ENCODE peak calls at places on chromosomes 12 and 14, in seven cellular contexts. V is activated CD8-positive, alpha-beta memory T cell treated with anti-CD3 and anti-CD28 coated beads for 24 hours; D is epithelial cell of esophagus; A is uterus; L is activated CD4-positive, alpha-beta T cell treated with anti-CD3 and anti-CD28 coated beads, Interleukin-2, amount 50 U/mL, for 24 hours; Z is NCI-H748 treated with DMSO at 0.1 percent for 48 hours; N is CD4-positive, CD25-positive, alpha-beta regulatory T cell. I is an unnamed sample.
A peak's percentile ranks its signal among the peaks of the same experiment; 100 is the strongest.

GRCh38 chr12:121579981-121580868 is 598 bp downstream of the KDM2B start:
- DNase-seq in V (peak; percentile 86), A (peak; percentile 64), Z (peak; percentile 62), N (peak; percentile 84), L (peak; percentile 59), D (peak; percentile 56), I (no peak)

GRCh38 chr12:4230526-4230925 is 43.0 kb upstream of the CCND2 start:
- DNase-seq in N (no peak), L (no peak), Z (no peak), A (no peak), V (peak; percentile 21), D (no peak), I (no peak)

GRCh38 chr12:86838709-86839108 is 582.5 kb upstream of the MGAT4C start:
- DNase-seq in V (no peak), A (no peak), Z (no peak), D (no peak), L (no peak), N (no peak), I (no peak)

GRCh38 chr12:123071401-123072304 is 79.2 kb downstream of the PITPNM2 start:
- DNase-seq in Z (no peak), L (no peak), N (no peak), A (peak; percentile 67), D (no peak), V (no peak), I (no peak)

GRCh38 chr14:76780875-76781647 is 19.8 kb downstream of the VASH1 start:
- DNase-seq in D (no peak), Z (no peak), A (no peak), N (no peak), V (peak; percentile 49), L (no peak), I (no peak)

GRCh38 chr12:127340381-127340780 is 926.6 kb upstream of the TMEM132C start:
- DNase-seq in D (no peak), N (no peak), A (no peak), L (no peak), Z (no peak), V (no peak), I (no peak)

GRCh38 chr14:52271538-52271937 is 4.0 kb downstream of the PTGDR start:
- DNase-seq in D (no peak), N (no peak), V (no peak), L (no peak), Z (no peak), A (no peak), I (no peak)

GRCh38 chr14:27411021-27411420 is 813.2 kb upstream of the NOVA1 start:
- DNase-seq in L (no peak), Z (no peak), D (no peak), N (no peak), A (no peak), V (no peak), I (no peak)

GRCh38 chr12:130449291-130449690 is 111.6 kb downstream of the PIWIL1 start:
- DNase-seq in Z (no peak), N (no peak), V (no peak), A (no peak), L (no peak), D (no peak), I (no peak)

GRCh38 chr14:92841930-92842329 is 47.8 kb downstream of the GOLGA5 start:
- DNase-seq in A (no peak), D (no peak), Z (no peak), L (no peak), V (no peak), N (peak; percentile 54), I (no peak)

GRCh38 chr12:48803693-48804092 is 14.6 kb upstream of the CACNB3 start:
- DNase-seq in Z (no peak), N (peak; percentile 19), L (no peak), V (no peak), D (no peak), A (no peak), I (no peak)

GRCh38 chr12:124525455-124525854 is 42.0 kb downstream of the NCOR2 start:
- DNase-seq in A (no peak), Z (no peak), D (no peak), L (no peak), N (no peak), V (no peak), I (no peak)

GRCh38 chr12:53596920-53597363 is 29.2 kb downstream of the ATF7 start:
- DNase-seq in A (no peak), N (no peak), V (no peak), L (no peak), D (no peak), Z (no peak), I (peak; percentile 13)

GRCh38 chr14:77556946-77557345 is 58.3 kb upstream of the ISM2 start:
- DNase-seq in D (no peak), A (no peak), N (no peak), Z (no peak), V (no peak), L (no peak), I (no peak)

GRCh38 chr14:95897280-95897679 is 20.6 kb downstream of the TUNAR start:
- DNase-seq in Z (no peak), L (no peak), N (no peak), A (no peak), D (no peak), V (no peak), I (no peak)

GRCh38 chr12:88188180-88188579 is 46.1 kb downstream of the TMTC3 start:
- DNase-seq in Z (no peak), N (no peak), V (no peak), A (no peak), D (peak; percentile 40), L (no peak), I (no peak)

GRCh38 chr14:52399886-52400599 is 85.9 kb downstream of the PTGER2 start:
- DNase-seq in A (no peak), V (no peak), N (no peak), L (no peak), Z (no peak), D (peak; percentile 7), I (no peak)

GRCh38 chr14:98171654-98172053 is 1100.3 kb downstream of the BCL11B start:
- DNase-seq in L (no peak), Z (no peak), D (no peak), V (peak; percentile 73), N (no peak), A (no peak), I (no peak)

GRCh38 chr12:19915392-19916192 is 452.7 kb upstream of the PDE3A start:
- DNase-seq in V (no peak), A (no peak), N (no peak), L (no peak), D (peak; percentile 28), Z (peak; percentile 95), I (peak; percentile 47)

GRCh38 chr12:71070416-71071155 is 87.2 kb downstream of the TSPAN8 start:
- DNase-seq in Z (no peak), A (no peak), L (no peak), N (no peak), V (no peak), D (no peak), I (no peak)

GRCh38 chr12:103312742-103313354 is 182.9 kb downstream of the C12orf42 start:
- DNase-seq in Z (no peak), N (no peak), D (no peak), V (no peak), A (no peak), L (no peak), I (no peak)

GRCh38 chr12:123897221-123897620 is 75.4 kb downstream of the CCDC92 start:
- DNase-seq in L (no peak), V (no peak), A (no peak), D (peak; percentile 69), N (no peak), Z (no peak), I (no peak)

GRCh38 chr12:75754698-75755097 is 243.3 kb upstream of the KRR1 start:
- DNase-seq in L (no peak), N (no peak), Z (no peak), D (no peak), A (no peak), V (no peak), I (no peak)

GRCh38 chr14:60642270-60642789 is 6.9 kb downstream of the SIX1 start:
- DNase-seq in Z (no peak), A (no peak), V (no peak), L (no peak), N (no peak), D (no peak), I (no peak)

GRCh38 chr14:95413289-95414215 is 93.8 kb upstream of the CLMN start:
- DNase-seq in V (no peak), D (peak; percentile 22), L (no peak), Z (no peak), A (no peak), N (no peak), I (no peak)

GRCh38 chr12:131854861-131855476 is 26.8 kb downstream of the MMP17 start:
- DNase-seq in Z (no peak), V (no peak), A (no peak), L (no peak), N (no peak), D (no peak), I (no peak)

GRCh38 chr12:51798507-51798906 is 50.0 kb downstream of the FIGNL2 start:
- DNase-seq in N (no peak), A (no peak), L (no peak), D (no peak), V (no peak), Z (no peak), I (no peak)

GRCh38 chr12:69057742-69058141 is 124.8 kb upstream of the CPM start:
- DNase-seq in Z (no peak), A (no peak), D (no peak), L (no peak), V (no peak), N (no peak), I (no peak)

GRCh38 chr14:68145539-68145938 is 326.0 kb downstream of the RAD51B start:
- DNase-seq in V (no peak), D (no peak), N (no peak), A (no peak), L (no peak), Z (no peak), I (no peak)

GRCh38 chr14:85187521-85187920 is 342.4 kb upstream of the FLRT2 start:
- DNase-seq in L (no peak), Z (no peak), D (peak; percentile 58), N (no peak), V (no peak), A (no peak), I (no peak)

I was measured in DMS153.